ENCODE peak calls at places on chromosomes 12 and 14, in eight cellular contexts. I is cardiac muscle cell; A is stomach; Y is Panc1; E is CD4-positive, alpha-beta memory T cell; D is IMR-90; V is aorta; Z is MM.1S. O is an unnamed sample. For H3K4me1, the result is how much of the 10 kb centered on the place peaks cover.

GRCh38 chr14:31025335-31026075 is at the start of gene AP4S1:
- DNase-seq in I (peak), A (peak), Y (no peak), E (peak), D (no peak), V (peak), Z (peak), O (peak)

GRCh38 chr12:62760779-62761178 is 174.2 kb downstream of the PPM1H start:
- DNase-seq in I (peak), A (no peak), Y (no peak), E (no peak), D (peak), V (no peak), Z (no peak), O (no peak)

GRCh38 chr14:43039881-43040280 is 1433.2 kb downstream of the LRFN5 start:
- DNase-seq in I (no peak), A (no peak), Y (no peak), E (no peak), D (no peak), V (no peak), Z (no peak), O (no peak)

GRCh38 chr14:56487090-56487667 is 92.4 kb upstream of the TMEM260 start:
- DNase-seq in I (no peak), A (no peak), Y (no peak), E (no peak), D (peak), V (no peak), Z (no peak), O (no peak)

GRCh38 chr14:79573486-79573885 is 637.8 kb downstream of the DIO2 start:
- DNase-seq in I (no peak), A (no peak), Y (no peak), E (no peak), D (peak), V (no peak), Z (no peak), O (no peak)

GRCh38 chr12:50672158-50672557 is 91.7 kb upstream of the ATF1 start:
- DNase-seq in I (no peak), A (no peak), Y (no peak), E (no peak), D (no peak), V (no peak), Z (no peak), O (no peak)

GRCh38 chr14:60665178-60665555 is 15.9 kb upstream of the SIX1 start:
- DNase-seq in I (no peak), A (no peak), Y (no peak), E (no peak), D (no peak), V (no peak), Z (no peak), O (no peak)

GRCh38 chr14:91294153-91294552 is 49.6 kb upstream of the GPR68 start:
- DNase-seq in I (no peak), A (no peak), Y (no peak), E (no peak), D (no peak), V (no peak), Z (no peak), O (no peak)

GRCh38 chr12:4137015-4137414 is 136.5 kb upstream of the CCND2 start:
- DNase-seq in I (no peak), A (no peak), Y (no peak), E (no peak), D (no peak), V (no peak), Z (no peak), O (no peak)

GRCh38 chr12:12470751-12471300 is 91.8 kb downstream of the DUSP16 start:
- DNase-seq in I (no peak), A (no peak), Y (no peak), E (no peak), D (no peak), V (no peak), Z (no peak), O (no peak)

GRCh38 chr12:2336409-2336829 is 283.6 kb downstream of the CACNA1C start:
- DNase-seq in I (peak), A (no peak), Y (no peak), E (no peak), D (peak), V (peak), Z (peak), O (no peak)

GRCh38 chr12:49534806-49535278 is 4.0 kb upstream of the KCNH3 start:
- DNase-seq in I (no peak), A (peak), Y (no peak), E (no peak), D (no peak), V (no peak), Z (no peak), O (no peak)

GRCh38 chr14:38290601-38291190 is 34.8 kb upstream of the CLEC14A start:
- DNase-seq in I (no peak), A (no peak), Y (no peak), E (no peak), D (peak), V (no peak), Z (no peak), O (peak)

GRCh38 chr14:90726656-90727055 is 89.6 kb downstream of the TTC7B start:
- DNase-seq in I (peak), A (peak), Y (no peak), E (no peak), D (peak), V (peak), Z (no peak), O (peak)

GRCh38 chr14:94771191-94771905 is 1.4 kb upstream of the GSC start:
- DNase-seq in I (no peak), A (no peak), Y (no peak), E (no peak), D (no peak), V (peak), Z (no peak), O (no peak)

GRCh38 chr12:113870035-113870434 is 96.1 kb downstream of the RBM19 start:
- DNase-seq in I (no peak), A (no peak), Y (no peak), E (no peak), D (no peak), V (no peak), Z (no peak), O (no peak)

GRCh38 chr12:5176058-5176457 is 132.4 kb downstream of the KCNA5 start:
- DNase-seq in I (no peak), A (no peak), Y (no peak), E (no peak), D (no peak), V (no peak), Z (no peak), O (no peak)

GRCh38 chr12:25653487-25654175 is 100.5 kb upstream of the LMNTD1 start:
- DNase-seq in I (no peak), A (no peak), Y (no peak), E (no peak), D (no peak), V (peak), Z (no peak), O (no peak)

GRCh38 chr12:69007166-69007857 is 74.3 kb upstream of the CPM start:
- DNase-seq in I (peak), A (peak), Y (no peak), E (no peak), D (peak), V (no peak), Z (no peak), O (peak)

GRCh38 chr12:69008510-69008909 is 75.5 kb upstream of the CPM start:
- DNase-seq in I (no peak), A (no peak), Y (no peak), E (no peak), D (peak), V (no peak), Z (no peak), O (no peak)

GRCh38 chr12:69002969-69003368 is 70.0 kb upstream of the CPM start:
- DNase-seq in I (no peak), A (no peak), Y (no peak), E (no peak), D (peak), V (no peak), Z (no peak), O (no peak)

DNA sequence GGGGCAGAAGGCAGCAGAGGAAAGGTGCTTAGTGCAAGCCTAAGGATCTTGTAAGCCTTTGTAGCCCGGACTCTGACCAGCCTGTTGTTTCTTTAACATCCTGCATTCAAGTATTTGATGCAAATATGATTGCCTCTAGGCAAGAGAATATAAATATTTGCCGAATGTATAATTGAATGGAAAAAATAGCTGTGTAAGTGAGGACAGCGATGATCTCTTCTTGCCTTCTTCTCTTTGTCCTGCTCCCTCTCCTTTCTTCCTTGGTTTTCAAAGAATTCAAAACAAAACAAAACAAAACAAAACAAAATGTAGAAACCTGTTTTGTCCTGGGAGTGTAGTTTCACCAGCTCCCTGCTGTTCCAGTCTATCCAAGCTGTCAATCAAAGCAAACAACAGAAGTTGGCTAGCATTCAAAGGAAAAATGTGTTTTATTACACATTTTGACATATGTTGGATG is 74.9 kb upstream of the CPM start:
- DNase-seq in I (peak), A (no peak), Y (no peak), E (no peak), D (no peak), V (no peak), Z (no peak), O (no peak)
- H3K4me3 ChIP-seq in I (no peak), A (no peak), Y (no peak), E (no peak), D (peak), V (no peak), Z (no peak), O (no peak)

GRCh38 chr12:117162167-117162539 is 28.1 kb downstream of the FBXO21 start:
- DNase-seq in I (no peak), A (no peak), Y (no peak), E (no peak), D (no peak), V (no peak), Z (no peak), O (no peak)

GRCh38 chr12:117159674-117160073 is 30.6 kb downstream of the FBXO21 start:
- DNase-seq in I (no peak), A (no peak), Y (no peak), E (no peak), D (no peak), V (no peak), Z (no peak), O (no peak)

GRCh38 chr12:117161460-117162166 is 28.7 kb downstream of the FBXO21 start:
- DNase-seq in I (no peak), A (no peak), Y (no peak), E (no peak), D (no peak), V (no peak), Z (peak), O (no peak)

GRCh38 chr12:117158096-117158495 is 32.2 kb downstream of the FBXO21 start:
- DNase-seq in I (no peak), A (no peak), Y (no peak), E (no peak), D (no peak), V (no peak), Z (no peak), O (no peak)

GRCh38 chr12:117158911-117159310 is 31.4 kb downstream of the FBXO21 start:
- DNase-seq in I (no peak), A (no peak), Y (no peak), E (no peak), D (peak), V (no peak), Z (no peak), O (no peak)
- H3K27ac ChIP-seq in I (no peak), A (no peak), Y (no peak), E (no peak), D (no peak), V (no peak), Z (no peak), O (no peak)

GRCh38 chr12:108799528-108800243 is 57.7 kb downstream of the SSH1 start:
- DNase-seq in I (no peak), A (no peak), Y (no peak), E (no peak), D (no peak), V (peak), Z (no peak), O (no peak)
- H3K4me1 ChIP-seq in I (under half), A (under half), Y (under half), E (under half), D (under half), V (under half), Z (under half), O (under half)

GRCh38 chr14:73833530-73834257 is 17.9 kb upstream of the PTGR2 start:
- DNase-seq in I (peak), A (no peak), Y (no peak), E (no peak), D (peak), V (no peak), Z (no peak), O (no peak)
- H3K4me3 ChIP-seq in I (no peak), A (no peak), Y (no peak), E (no peak), D (no peak), V (no peak), Z (no peak), O (no peak)

DNA sequence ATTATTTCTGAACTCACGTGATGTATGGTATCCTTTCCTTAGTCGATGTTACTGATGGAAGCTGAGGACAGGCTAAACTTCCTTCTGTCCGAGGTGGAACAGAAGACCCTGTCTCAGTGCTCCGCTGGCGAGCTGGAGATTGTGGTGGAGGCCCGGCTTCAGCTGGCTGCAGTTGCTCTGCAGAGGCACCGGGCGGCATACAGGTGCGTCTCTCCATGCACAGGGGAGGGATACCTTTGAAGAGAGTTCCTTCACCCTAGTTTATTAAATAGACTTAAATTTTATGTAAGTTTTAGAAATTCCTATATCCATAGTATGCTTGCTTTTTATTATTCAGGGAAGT is 186.7 kb upstream of the NEDD1 start:
- DNase-seq in I (no peak), A (no peak), Y (no peak), E (no peak), D (no peak), V (no peak), Z (peak), O (no peak)
- H3K27ac ChIP-seq in I (no peak), A (no peak), Y (no peak), E (peak), D (no peak), V (no peak), Z (peak), O (peak)